ENCODE peak calls at places on chromosome 9, in eight cellular contexts. Z is suprapubic skin, N is T-cell, W is mesothelial cell of epicardium, Y is ACHN, C is adipocyte, D is H54, B is heart left ventricle. V is an unnamed sample.

GRCh38 chr9:95100071-95100627 is 217.4 kb downstream of the FANCC start:
- DNase-seq in C (no peak), B (no peak), W (no peak), Z (no peak), Y (no peak), N (no peak), D (no peak), V (peak)

GRCh38 chr9:3181049-3181953 is 337.4 kb upstream of the PUM3 start:
- DNase-seq in Z (no peak), Y (peak), C (peak), D (no peak), W (peak), N (peak), B (no peak), V (peak)

GRCh38 chr9:35981704-35982103 is 23.8 kb upstream of the OR2S2 start:
- DNase-seq in B (no peak), W (no peak), Y (no peak), Z (no peak), N (no peak), C (no peak), D (no peak), V (no peak)

GRCh38 chr9:3954950-3955670 is 344.8 kb downstream of the GLIS3 start:
- DNase-seq in Y (no peak), D (no peak), B (no peak), N (no peak), C (peak), Z (no peak), W (no peak), V (no peak)

GRCh38 chr9:69806642-69807041 is 14.0 kb upstream of the CFAP95 start:
- DNase-seq in C (no peak), B (no peak), Y (no peak), W (no peak), Z (no peak), N (no peak), D (no peak), V (no peak)

GRCh38 chr9:136726631-136727191 is 14.3 kb downstream of the DIPK1B start:
- DNase-seq in D (no peak), N (peak), Z (no peak), Y (no peak), W (no peak), C (peak), B (no peak), V (peak)

GRCh38 chr9:124239249-124240073 is 18.3 kb upstream of the NEK6 start:
- DNase-seq in N (no peak), B (no peak), W (no peak), Z (peak), C (no peak), Y (no peak), D (no peak), V (no peak)

GRCh38 chr9:127311239-127311741 is 46.7 kb downstream of the GARNL3 start:
- DNase-seq in Y (peak), N (peak), Z (no peak), D (peak), W (no peak), B (peak), C (peak), V (peak)

GRCh38 chr9:98990181-98990870 is 46.6 kb downstream of the COL15A1 start:
- DNase-seq in C (no peak), Y (no peak), W (no peak), D (no peak), Z (no peak), B (no peak), N (no peak), V (no peak)

GRCh38 chr9:3446313-3446712 is 79.5 kb downstream of the RFX3 start:
- DNase-seq in Y (no peak), W (no peak), D (no peak), B (no peak), Z (no peak), C (peak), N (no peak), V (no peak)

GRCh38 chr9:133359420-133360175 is 3.2 kb downstream of the SURF2 start:
- DNase-seq in W (no peak), N (no peak), D (no peak), C (no peak), Z (peak), B (no peak), Y (no peak), V (no peak)